ENCODE peak calls at places on chromosomes 13 and 19, in five cellular contexts. A is body of pancreas, Z is stromal cell of bone marrow, N is fibroblast of the conjunctiva, M is GM04504. C is an unnamed sample.

GRCh38 chr13:45315520-45316167 is 25.3 kb downstream of the TPT1 start:
- DNase-seq in Z (no peak), N (no peak), A (no peak), M (no peak), C (no peak)

GRCh38 chr19:39819786-39820185 is 14.2 kb downstream of the DYRK1B start:
- DNase-seq in Z (no peak), N (no peak), M (no peak), A (no peak), C (no peak)

GRCh38 chr13:20997301-20998061 is 63.9 kb downstream of the LATS2 start:
- DNase-seq in A (no peak), N (peak; percentile 85), Z (peak; percentile 87), M (peak; percentile 95), C (no peak)

GRCh38 chr19:12946092-12946845 is 607 bp downstream of the RAD23A start:
- DNase-seq in Z (peak; percentile 62), N (peak; percentile 43), M (no peak), A (peak; percentile 69), C (peak; percentile 92)

GRCh38 chr13:113110048-113110851 is 4.7 kb downstream of the F7 start:
- DNase-seq in M (no peak), Z (no peak), A (no peak), N (no peak), C (peak; percentile 27)

GRCh38 chr19:43634877-43635560 is 4.6 kb downstream of the CADM4 start:
- DNase-seq in A (no peak), N (no peak), Z (no peak), M (no peak), C (no peak)

GRCh38 chr19:46722421-46723022 is 5.6 kb upstream of the PRKD2 start:
- DNase-seq in N (no peak), Z (no peak), A (no peak), M (no peak), C (peak; percentile 69)

GRCh38 chr19:55545913-55546495 is 661 bp upstream of the SBK3 start:
- DNase-seq in N (no peak), M (no peak), A (no peak), Z (no peak), C (no peak)

GRCh38 chr19:11096210-11096841 is 7.1 kb downstream of the LDLR start:
- DNase-seq in Z (peak; percentile 79), N (peak; percentile 81), A (no peak), M (peak; percentile 64), C (no peak)

GRCh38 chr13:72864142-72865035 is 82.5 kb downstream of the PIBF1 start:
- DNase-seq in N (peak; percentile 30), A (no peak), M (peak; percentile 27), Z (peak; percentile 56), C (no peak)

GRCh38 chr13:39777527-39778061 is 122.1 kb downstream of the COG6 start:
- DNase-seq in M (peak; percentile 77), Z (peak; percentile 61), A (no peak), N (peak; percentile 84), C (no peak)

GRCh38 chr19:13071444-13072205 is 31.0 kb downstream of the LYL1 start:
- DNase-seq in Z (no peak), M (no peak), A (no peak), N (no peak), C (no peak)

GRCh38 chr19:44741841-44742352 is 6.6 kb upstream of the BCL3 start:
- DNase-seq in N (peak; percentile 100), A (peak; percentile 98), M (peak; percentile 100), Z (peak; percentile 100), C (peak; percentile 96)

GRCh38 chr19:48752511-48753365 is at the start of gene FUT1:
- DNase-seq in M (no peak), N (no peak), A (peak; percentile 94), Z (no peak), C (peak; percentile 88)

GRCh38 chr13:64332048-64332447 is 2898.1 kb downstream of the PCDH9 start:
- DNase-seq in M (no peak), Z (no peak), N (no peak), A (no peak), C (no peak)

GRCh38 chr19:39132344-39132969 is 6.9 kb downstream of the PAK4 start:
- DNase-seq in M (no peak), N (no peak), A (no peak), Z (no peak), C (no peak)

GRCh38 chr13:33207616-33207964 is 78.0 kb downstream of the STARD13 start:
- DNase-seq in M (peak; percentile 83), N (peak; percentile 83), A (no peak), Z (peak; percentile 55), C (no peak)

GRCh38 chr19:51980116-51980736 is 6.4 kb downstream of the ZNF350 start:
- DNase-seq in Z (no peak), A (no peak), M (no peak), N (no peak), C (no peak)

GRCh38 chr13:110525328-110526319 is 35.9 kb downstream of the RAB20 start:
- DNase-seq in N (no peak), Z (no peak), A (no peak), M (no peak), C (peak; percentile 83)

C was measured in left lung.